ENCODE peak calls at places on chromosomes 5 and 9, in eight cellular contexts. One of them, this sample, is unnamed.
A peak's percentile ranks its signal among the peaks of the same experiment; 100 is the strongest.

GRCh38 chr5:124866355-124867063 is 120.1 kb upstream of the ZNF608 start:
- DNase-seq in ascending aorta: no peak
- DNase-seq in stimulated activated CD8-positive, alpha-beta memory T cell treated with anti-CD3 and anti-CD28 coated beads, Interleukin-4, amount 100 ng/mL, for 48 hours: no peak
- DNase-seq in activated T-helper 9 cell treated with anti-CD3 and anti-CD28 coated beads, Interleukin-2, amount 50 U/mL, for 16 hours: no peak
- DNase-seq in germinal center: no peak
- DNase-seq in activated naive CD4-positive, alpha-beta T cell treated with anti-CD3 and anti-CD28 coated beads for 36 hours: no peak
- DNase-seq in uterus: peak; percentile 33
- DNase-seq in HCT116: no peak
- DNase-seq in this sample: no peak

GRCh38 chr5:178417391-178417811 is 172.8 kb downstream of the COL23A1 start:
- DNase-seq in ascending aorta: no peak
- DNase-seq in stimulated activated CD8-positive, alpha-beta memory T cell treated with anti-CD3 and anti-CD28 coated beads, Interleukin-4, amount 100 ng/mL, for 48 hours: no peak
- DNase-seq in activated T-helper 9 cell treated with anti-CD3 and anti-CD28 coated beads, Interleukin-2, amount 50 U/mL, for 16 hours: no peak
- DNase-seq in germinal center: no peak
- DNase-seq in activated naive CD4-positive, alpha-beta T cell treated with anti-CD3 and anti-CD28 coated beads for 36 hours: no peak
- DNase-seq in uterus: no peak
- DNase-seq in HCT116: no peak
- DNase-seq in this sample: no peak

GRCh38 chr5:149371296-149371962 is 7.7 kb downstream of the IL17B start:
- DNase-seq in ascending aorta: peak; percentile 73
- DNase-seq in stimulated activated CD8-positive, alpha-beta memory T cell treated with anti-CD3 and anti-CD28 coated beads, Interleukin-4, amount 100 ng/mL, for 48 hours: peak; percentile 80
- DNase-seq in activated T-helper 9 cell treated with anti-CD3 and anti-CD28 coated beads, Interleukin-2, amount 50 U/mL, for 16 hours: peak; percentile 47
- DNase-seq in germinal center: peak; percentile 78
- DNase-seq in activated naive CD4-positive, alpha-beta T cell treated with anti-CD3 and anti-CD28 coated beads for 36 hours: peak; percentile 82
- DNase-seq in uterus: peak; percentile 50
- DNase-seq in HCT116: peak; percentile 15
- DNase-seq in this sample: no peak

GRCh38 chr9:134748637-134749036 is 107.0 kb downstream of the COL5A1 start:
- DNase-seq in ascending aorta: no peak
- DNase-seq in stimulated activated CD8-positive, alpha-beta memory T cell treated with anti-CD3 and anti-CD28 coated beads, Interleukin-4, amount 100 ng/mL, for 48 hours: no peak
- DNase-seq in activated T-helper 9 cell treated with anti-CD3 and anti-CD28 coated beads, Interleukin-2, amount 50 U/mL, for 16 hours: no peak
- DNase-seq in germinal center: no peak
- DNase-seq in activated naive CD4-positive, alpha-beta T cell treated with anti-CD3 and anti-CD28 coated beads for 36 hours: no peak
- DNase-seq in uterus: no peak
- DNase-seq in HCT116: no peak
- DNase-seq in this sample: no peak

GRCh38 chr5:147880461-147880860 is 1.9 kb downstream of the SCGB3A2 start:
- DNase-seq in ascending aorta: no peak
- DNase-seq in stimulated activated CD8-positive, alpha-beta memory T cell treated with anti-CD3 and anti-CD28 coated beads, Interleukin-4, amount 100 ng/mL, for 48 hours: no peak
- DNase-seq in activated T-helper 9 cell treated with anti-CD3 and anti-CD28 coated beads, Interleukin-2, amount 50 U/mL, for 16 hours: no peak
- DNase-seq in germinal center: no peak
- DNase-seq in activated naive CD4-positive, alpha-beta T cell treated with anti-CD3 and anti-CD28 coated beads for 36 hours: no peak
- DNase-seq in uterus: no peak
- DNase-seq in HCT116: no peak
- DNase-seq in this sample: no peak

GRCh38 chr5:93831449-93831848 is 90.0 kb upstream of the POU5F2 start:
- DNase-seq in ascending aorta: no peak
- DNase-seq in stimulated activated CD8-positive, alpha-beta memory T cell treated with anti-CD3 and anti-CD28 coated beads, Interleukin-4, amount 100 ng/mL, for 48 hours: no peak
- DNase-seq in activated T-helper 9 cell treated with anti-CD3 and anti-CD28 coated beads, Interleukin-2, amount 50 U/mL, for 16 hours: no peak
- DNase-seq in germinal center: no peak
- DNase-seq in activated naive CD4-positive, alpha-beta T cell treated with anti-CD3 and anti-CD28 coated beads for 36 hours: no peak
- DNase-seq in uterus: no peak
- DNase-seq in HCT116: no peak
- DNase-seq in this sample: no peak

GRCh38 chr5:133392448-133392847 is 219.9 kb downstream of the FSTL4 start:
- DNase-seq in ascending aorta: peak; percentile 34
- DNase-seq in stimulated activated CD8-positive, alpha-beta memory T cell treated with anti-CD3 and anti-CD28 coated beads, Interleukin-4, amount 100 ng/mL, for 48 hours: no peak
- DNase-seq in activated T-helper 9 cell treated with anti-CD3 and anti-CD28 coated beads, Interleukin-2, amount 50 U/mL, for 16 hours: no peak
- DNase-seq in germinal center: no peak
- DNase-seq in activated naive CD4-positive, alpha-beta T cell treated with anti-CD3 and anti-CD28 coated beads for 36 hours: no peak
- DNase-seq in uterus: no peak
- DNase-seq in HCT116: no peak
- DNase-seq in this sample: no peak

GRCh38 chr5:129046151-129046550 is 48.4 kb upstream of the ISOC1 start:
- DNase-seq in ascending aorta: no peak
- DNase-seq in stimulated activated CD8-positive, alpha-beta memory T cell treated with anti-CD3 and anti-CD28 coated beads, Interleukin-4, amount 100 ng/mL, for 48 hours: no peak
- DNase-seq in activated T-helper 9 cell treated with anti-CD3 and anti-CD28 coated beads, Interleukin-2, amount 50 U/mL, for 16 hours: no peak
- DNase-seq in germinal center: no peak
- DNase-seq in activated naive CD4-positive, alpha-beta T cell treated with anti-CD3 and anti-CD28 coated beads for 36 hours: no peak
- DNase-seq in uterus: no peak
- DNase-seq in HCT116: no peak
- DNase-seq in this sample: no peak

GRCh38 chr9:35753466-35753865 is 610 bp downstream of the MSMP start:
- DNase-seq in ascending aorta: no peak
- DNase-seq in stimulated activated CD8-positive, alpha-beta memory T cell treated with anti-CD3 and anti-CD28 coated beads, Interleukin-4, amount 100 ng/mL, for 48 hours: no peak
- DNase-seq in activated T-helper 9 cell treated with anti-CD3 and anti-CD28 coated beads, Interleukin-2, amount 50 U/mL, for 16 hours: no peak
- DNase-seq in germinal center: no peak
- DNase-seq in activated naive CD4-positive, alpha-beta T cell treated with anti-CD3 and anti-CD28 coated beads for 36 hours: no peak
- DNase-seq in uterus: no peak
- DNase-seq in HCT116: no peak
- DNase-seq in this sample: no peak

GRCh38 chr5:128764910-128765309 is 200.4 kb upstream of the SLC27A6 start:
- DNase-seq in ascending aorta: no peak
- DNase-seq in stimulated activated CD8-positive, alpha-beta memory T cell treated with anti-CD3 and anti-CD28 coated beads, Interleukin-4, amount 100 ng/mL, for 48 hours: no peak
- DNase-seq in activated T-helper 9 cell treated with anti-CD3 and anti-CD28 coated beads, Interleukin-2, amount 50 U/mL, for 16 hours: no peak
- DNase-seq in germinal center: no peak
- DNase-seq in activated naive CD4-positive, alpha-beta T cell treated with anti-CD3 and anti-CD28 coated beads for 36 hours: no peak
- DNase-seq in uterus: no peak
- DNase-seq in HCT116: no peak
- DNase-seq in this sample: no peak

GRCh38 chr9:93894691-93895079 is 60.5 kb downstream of the BARX1 start:
- DNase-seq in ascending aorta: peak; percentile 25
- DNase-seq in stimulated activated CD8-positive, alpha-beta memory T cell treated with anti-CD3 and anti-CD28 coated beads, Interleukin-4, amount 100 ng/mL, for 48 hours: no peak
- DNase-seq in activated T-helper 9 cell treated with anti-CD3 and anti-CD28 coated beads, Interleukin-2, amount 50 U/mL, for 16 hours: no peak
- DNase-seq in germinal center: no peak
- DNase-seq in activated naive CD4-positive, alpha-beta T cell treated with anti-CD3 and anti-CD28 coated beads for 36 hours: no peak
- DNase-seq in uterus: no peak
- DNase-seq in HCT116: no peak
- DNase-seq in this sample: no peak

This sample was measured in SIG-M5.